ENCODE peak calls at places on chromosomes 1 and 21, in five cellular contexts. S, Q, J, D and H are unnamed samples.

GRCh38 chr1:212607924-212608208 is 695 bp upstream of the ATF3 start:
- DNase-seq in S (no peak), Q (no peak), J (no peak), D (no peak), H (no peak)

GRCh38 chr1:84853743-84854721 is 39.0 kb downstream of the LPAR3 start:
- DNase-seq in S (no peak), Q (peak; percentile 56), J (no peak), D (no peak), H (no peak)

GRCh38 chr1:224064150-224064549 is 49.8 kb upstream of the FBXO28 start:
- DNase-seq in S (no peak), Q (no peak), J (no peak), D (no peak), H (no peak)

GRCh38 chr1:201898992-201899391 is 10.3 kb downstream of the SHISA4 start:
- DNase-seq in S (no peak), Q (no peak), J (no peak), D (no peak), H (no peak)

GRCh38 chr1:235601087-235601486 is 48.5 kb downstream of the GNG4 start:
- DNase-seq in S (peak; percentile 70), Q (no peak), J (no peak), D (peak; percentile 68), H (peak; percentile 46)

GRCh38 chr1:156498447-156499193 is 2.0 kb downstream of the MEF2D start:
- DNase-seq in S (peak; percentile 44), Q (no peak), J (no peak), D (peak; percentile 64), H (no peak)

GRCh38 chr1:66920543-66920942 is 4.1 kb downstream of the DNAI4 start:
- DNase-seq in S (no peak), Q (no peak), J (no peak), D (no peak), H (no peak)

GRCh38 chr1:58773406-58773840 is 10.4 kb downstream of the JUN start:
- DNase-seq in S (no peak), Q (no peak), J (no peak), D (no peak), H (no peak)

GRCh38 chr1:212915245-212916091 is 34.9 kb upstream of the VASH2 start:
- DNase-seq in S (peak; percentile 36), Q (no peak), J (peak; percentile 50), D (peak; percentile 56), H (peak; percentile 70)

GRCh38 chr1:223129229-223129851 is 13.7 kb downstream of the TLR5 start:
- DNase-seq in S (peak; percentile 88), Q (no peak), J (peak; percentile 19), D (peak; percentile 98), H (peak; percentile 79)

GRCh38 chr1:15975358-15975804 is 520 bp downstream of the ZBTB17 start:
- DNase-seq in S (peak; percentile 72), Q (no peak), J (peak; percentile 53), D (peak; percentile 80), H (peak; percentile 74)

GRCh38 chr1:65068202-65069011 is 79.6 kb upstream of the AK4 start:
- DNase-seq in S (no peak), Q (no peak), J (no peak), D (no peak), H (no peak)

GRCh38 chr1:183100575-183100974 is 77.4 kb downstream of the LAMC1 start:
- DNase-seq in S (no peak), Q (no peak), J (no peak), D (no peak), H (no peak)

GRCh38 chr1:26705788-26706237 is 10.0 kb downstream of the ARID1A start:
- DNase-seq in S (no peak), Q (no peak), J (peak; percentile 81), D (no peak), H (no peak)

GRCh38 chr1:244052011-244052727 is 1.1 kb downstream of the ZBTB18 start:
- DNase-seq in S (no peak), Q (no peak), J (no peak), D (peak; percentile 33), H (no peak)

GRCh38 chr1:22799971-22800370 is 89.3 kb downstream of the EPHB2 start:
- DNase-seq in S (no peak), Q (no peak), J (no peak), D (no peak), H (no peak)

GRCh38 chr1:153432874-153433681 is 16.8 kb downstream of the S100A7A start:
- DNase-seq in S (no peak), Q (no peak), J (no peak), D (peak; percentile 22), H (no peak)

GRCh38 chr1:38502772-38503171 is 356.8 kb downstream of the RRAGC start:
- DNase-seq in S (peak; percentile 84), Q (no peak), J (no peak), D (peak; percentile 82), H (no peak)

GRCh38 chr1:116571215-116571919 is 541 bp upstream of the CD58 start:
- DNase-seq in S (peak; percentile 22), Q (no peak), J (no peak), D (no peak), H (no peak)

GRCh38 chr1:230542054-230542453 is 100.2 kb upstream of the COG2 start:
- DNase-seq in S (no peak), Q (no peak), J (no peak), D (no peak), H (no peak)

GRCh38 chr1:38991638-38992449 is 768 bp downstream of the AKIRIN1 start:
- DNase-seq in S (peak; percentile 45), Q (no peak), J (no peak), D (no peak), H (peak; percentile 42)

GRCh38 chr1:194252189-194252588 is 1065.8 kb upstream of the B3GALT2 start:
- DNase-seq in S (no peak), Q (no peak), J (no peak), D (no peak), H (no peak)

GRCh38 chr1:8822383-8823294 is 5.2 kb upstream of the RERE start:
- DNase-seq in S (no peak), Q (peak; percentile 37), J (peak; percentile 59), D (no peak), H (peak; percentile 50)

GRCh38 chr1:225653463-225654276 is 747 bp upstream of the ENAH start:
- DNase-seq in S (peak; percentile 56), Q (no peak), J (peak; percentile 45), D (peak; percentile 81), H (peak; percentile 75)

GRCh38 chr1:225654277-225654597 is 1.3 kb upstream of the ENAH start:
- DNase-seq in S (no peak), Q (no peak), J (no peak), D (no peak), H (no peak)

GRCh38 chr1:225652726-225653462 is at the start of gene ENAH:
- DNase-seq in S (peak; percentile 77), Q (no peak), J (peak; percentile 49), D (peak; percentile 83), H (peak; percentile 82)

GRCh38 chr1:225655509-225656258 is 2.8 kb upstream of the ENAH start:
- DNase-seq in S (no peak), Q (peak; percentile 88), J (peak; percentile 60), D (peak; percentile 38), H (no peak)

GRCh38 chr1:225654688-225655508 is 2.0 kb upstream of the ENAH start:
- DNase-seq in S (no peak), Q (no peak), J (no peak), D (peak; percentile 39), H (no peak)
- TF ChIP-seq SP1 in S (no peak), Q (no peak), J (no peak), D (no peak), H (no peak)

GRCh38 chr21:19123053-19123452 is 719.5 kb upstream of the TMPRSS15 start:
- DNase-seq in S (no peak), Q (no peak), J (no peak), D (no peak), H (no peak)
- TF ChIP-seq SP1 in S (no peak), Q (no peak), J (no peak), D (no peak), H (no peak)

DNA sequence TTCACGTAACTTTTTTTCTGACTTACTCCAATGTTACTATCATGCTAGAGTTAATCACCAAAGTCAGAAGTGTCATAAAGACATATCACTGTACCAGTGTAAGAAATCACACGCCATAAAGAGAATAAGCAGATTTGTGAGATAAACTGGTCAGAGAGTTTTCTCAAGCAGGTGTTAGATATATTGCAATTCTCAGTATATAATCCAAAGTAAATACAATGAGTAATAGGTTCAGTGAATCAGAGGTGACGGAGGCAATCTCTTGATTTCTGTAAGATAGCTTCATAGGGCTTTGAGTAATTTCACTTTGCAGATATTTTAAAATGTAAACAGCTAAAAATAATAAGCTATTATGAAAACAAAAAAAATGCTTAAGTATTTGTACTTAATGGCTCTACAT is 118.8 kb downstream of the USP25 start:
- DNase-seq in S (no peak), Q (no peak), J (no peak), D (no peak), H (no peak)
- TF ChIP-seq SP1 in S (no peak), Q (no peak), J (no peak), D (no peak), H (no peak)

DNA sequence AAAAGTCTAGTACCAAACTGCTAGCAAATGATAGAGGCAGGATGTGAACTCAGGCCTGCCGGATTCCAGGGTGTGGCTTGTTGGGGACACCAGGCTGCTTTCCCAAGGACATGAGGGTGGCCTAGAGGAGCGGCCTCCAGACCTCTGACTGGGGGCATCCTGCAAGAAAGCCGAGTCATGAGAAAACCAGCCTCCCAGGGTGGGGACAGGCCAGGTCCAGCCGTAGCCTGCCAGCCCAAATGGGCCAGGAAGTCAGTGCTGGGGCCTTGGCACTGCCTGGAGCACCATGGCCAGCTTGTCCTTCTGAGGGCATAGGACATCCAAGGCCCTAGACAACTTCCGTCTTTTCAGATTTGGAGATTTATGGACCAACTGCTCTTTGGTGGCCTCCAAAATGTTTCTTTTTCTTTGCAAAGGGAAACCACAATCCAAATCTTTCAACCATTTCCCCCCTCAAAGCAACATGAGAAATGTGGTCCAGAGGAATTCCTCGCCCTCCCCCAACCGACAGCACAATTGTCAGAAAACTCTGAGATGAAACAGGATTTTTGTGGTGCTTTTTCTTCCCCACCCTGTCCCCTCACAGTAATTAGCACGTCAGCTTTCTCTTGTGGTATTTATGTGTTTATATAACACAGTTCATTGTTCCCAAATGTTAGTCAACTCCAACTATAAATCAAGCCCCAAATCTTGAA is 212.3 kb downstream of the KAZN start:
- DNase-seq in S (no peak), Q (no peak), J (no peak), D (no peak), H (no peak)
- TF ChIP-seq SP1 in S (no peak), Q (no peak), J (no peak), D (no peak), H (no peak)

GRCh38 chr1:43978551-43979260 is at the start of gene B4GALT2:
- DNase-seq in S (peak; percentile 45), Q (no peak), J (peak; percentile 50), D (peak; percentile 75), H (peak; percentile 68)
- TF ChIP-seq SP1 in S (peak; percentile 20), Q (no peak), J (no peak), D (no peak), H (no peak)

DNA sequence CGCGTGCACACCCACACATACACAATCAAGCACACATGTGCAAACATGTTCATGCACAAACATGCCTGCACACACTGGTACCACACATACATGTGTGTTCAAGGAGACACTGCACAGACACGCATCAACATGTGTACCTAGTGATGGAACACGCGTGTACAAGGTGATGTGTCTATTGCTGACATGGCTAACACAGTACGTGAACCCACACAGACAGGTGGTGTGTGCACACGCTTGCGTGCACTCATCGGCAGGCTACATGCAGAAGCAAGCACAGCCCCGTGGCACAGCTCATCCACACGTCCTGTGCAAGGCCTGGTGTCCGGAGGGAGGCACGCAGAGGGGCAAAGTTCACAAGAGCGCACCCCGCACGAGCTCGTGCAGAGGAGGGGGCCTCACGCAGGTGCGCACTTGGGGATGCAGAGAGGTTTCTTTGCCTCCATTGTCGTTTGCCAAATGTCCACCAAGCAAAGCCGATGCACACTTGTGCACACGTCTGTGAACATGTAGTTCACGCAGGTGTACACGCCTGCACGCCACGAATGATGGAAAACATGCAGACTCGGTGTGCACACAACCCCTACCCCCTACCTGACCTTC is 969 bp downstream of the ACAP3 start:
- DNase-seq in S (no peak), Q (no peak), J (peak; percentile 60), D (no peak), H (no peak)
- TF ChIP-seq SP1 in S (no peak), Q (no peak), J (no peak), D (no peak), H (no peak)